ENCODE peak calls at places on chromosomes 16 and 17, in ten cellular contexts. One of them, this sample, is unnamed.

GRCh38 chr17:78774956-78775571 is 7.0 kb downstream of the CYTH1 start:
- DNase-seq in ELR: no peak
- DNase-seq in fibroblast of the aortic adventitia: peak; percentile 34
- DNase-seq in MV-4-11: no peak
- DNase-seq in stimulated activated CD4-positive, alpha-beta T cell treated with anti-CD3 and anti-CD28 coated beads, Interleukin-4, amount 100 ng/mL, for 1 hour: peak; percentile 62
- DNase-seq in stimulated activated CD8-positive, alpha-beta memory T cell treated with anti-CD3 and anti-CD28 coated beads, Interleukin-12 subunit alpha, Interleukin-12 subunit beta, amount 100 ng/mL, for 4 hours: no peak
- DNase-seq in GM12892: no peak
- DNase-seq in RCC 7860: no peak
- DNase-seq in HEK293T: no peak
- DNase-seq in BJ: no peak
- DNase-seq in this sample: no peak

GRCh38 chr17:8900207-8900606 is 32.7 kb upstream of the PIK3R6 start:
- DNase-seq in MV-4-11: no peak
- DNase-seq in stimulated activated CD8-positive, alpha-beta memory T cell treated with anti-CD3 and anti-CD28 coated beads, Interleukin-12 subunit alpha, Interleukin-12 subunit beta, amount 100 ng/mL, for 4 hours: no peak
- DNase-seq in RCC 7860: no peak
- DNase-seq in ELR: no peak
- DNase-seq in stimulated activated CD4-positive, alpha-beta T cell treated with anti-CD3 and anti-CD28 coated beads, Interleukin-4, amount 100 ng/mL, for 1 hour: no peak
- DNase-seq in fibroblast of the aortic adventitia: no peak
- DNase-seq in HEK293T: no peak
- DNase-seq in BJ: no peak
- DNase-seq in GM12892: no peak
- DNase-seq in this sample: no peak

GRCh38 chr16:49712106-49712505 is 143.8 kb downstream of the ZNF423 start:
- DNase-seq in stimulated activated CD8-positive, alpha-beta memory T cell treated with anti-CD3 and anti-CD28 coated beads, Interleukin-12 subunit alpha, Interleukin-12 subunit beta, amount 100 ng/mL, for 4 hours: no peak
- DNase-seq in HEK293T: no peak
- DNase-seq in RCC 7860: no peak
- DNase-seq in MV-4-11: no peak
- DNase-seq in stimulated activated CD4-positive, alpha-beta T cell treated with anti-CD3 and anti-CD28 coated beads, Interleukin-4, amount 100 ng/mL, for 1 hour: no peak
- DNase-seq in fibroblast of the aortic adventitia: no peak
- DNase-seq in GM12892: no peak
- DNase-seq in ELR: no peak
- DNase-seq in BJ: no peak
- DNase-seq in this sample: no peak

GRCh38 chr17:37118738-37119137 is 170.0 kb downstream of the AATF start:
- DNase-seq in stimulated activated CD8-positive, alpha-beta memory T cell treated with anti-CD3 and anti-CD28 coated beads, Interleukin-12 subunit alpha, Interleukin-12 subunit beta, amount 100 ng/mL, for 4 hours: no peak
- DNase-seq in BJ: no peak
- DNase-seq in MV-4-11: no peak
- DNase-seq in ELR: no peak
- DNase-seq in GM12892: no peak
- DNase-seq in stimulated activated CD4-positive, alpha-beta T cell treated with anti-CD3 and anti-CD28 coated beads, Interleukin-4, amount 100 ng/mL, for 1 hour: no peak
- DNase-seq in RCC 7860: no peak
- DNase-seq in fibroblast of the aortic adventitia: no peak
- DNase-seq in HEK293T: no peak
- DNase-seq in this sample: no peak

GRCh38 chr17:42034059-42034458 is 14.2 kb downstream of the NKIRAS2 start:
- DNase-seq in ELR: no peak
- DNase-seq in stimulated activated CD8-positive, alpha-beta memory T cell treated with anti-CD3 and anti-CD28 coated beads, Interleukin-12 subunit alpha, Interleukin-12 subunit beta, amount 100 ng/mL, for 4 hours: no peak
- DNase-seq in MV-4-11: no peak
- DNase-seq in HEK293T: no peak
- DNase-seq in GM12892: no peak
- DNase-seq in fibroblast of the aortic adventitia: no peak
- DNase-seq in stimulated activated CD4-positive, alpha-beta T cell treated with anti-CD3 and anti-CD28 coated beads, Interleukin-4, amount 100 ng/mL, for 1 hour: no peak
- DNase-seq in BJ: no peak
- DNase-seq in RCC 7860: no peak
- DNase-seq in this sample: no peak

GRCh38 chr17:67360880-67361279 is 5.5 kb downstream of the PSMD12 start:
- DNase-seq in RCC 7860: no peak
- DNase-seq in BJ: no peak
- DNase-seq in stimulated activated CD4-positive, alpha-beta T cell treated with anti-CD3 and anti-CD28 coated beads, Interleukin-4, amount 100 ng/mL, for 1 hour: no peak
- DNase-seq in stimulated activated CD8-positive, alpha-beta memory T cell treated with anti-CD3 and anti-CD28 coated beads, Interleukin-12 subunit alpha, Interleukin-12 subunit beta, amount 100 ng/mL, for 4 hours: no peak
- DNase-seq in HEK293T: no peak
- DNase-seq in ELR: no peak
- DNase-seq in MV-4-11: no peak
- DNase-seq in GM12892: no peak
- DNase-seq in fibroblast of the aortic adventitia: no peak
- DNase-seq in this sample: no peak

GRCh38 chr16:67445913-67446907 is 15.3 kb downstream of the HSD11B2 start:
- DNase-seq in HEK293T: no peak
- DNase-seq in stimulated activated CD8-positive, alpha-beta memory T cell treated with anti-CD3 and anti-CD28 coated beads, Interleukin-12 subunit alpha, Interleukin-12 subunit beta, amount 100 ng/mL, for 4 hours: no peak
- DNase-seq in fibroblast of the aortic adventitia: no peak
- DNase-seq in GM12892: no peak
- DNase-seq in MV-4-11: no peak
- DNase-seq in BJ: no peak
- DNase-seq in stimulated activated CD4-positive, alpha-beta T cell treated with anti-CD3 and anti-CD28 coated beads, Interleukin-4, amount 100 ng/mL, for 1 hour: no peak
- DNase-seq in RCC 7860: no peak
- DNase-seq in ELR: no peak
- DNase-seq in this sample: no peak

GRCh38 chr17:72735089-72735488 is 357.4 kb downstream of the SLC39A11 start:
- DNase-seq in RCC 7860: no peak
- DNase-seq in MV-4-11: no peak
- DNase-seq in GM12892: no peak
- DNase-seq in ELR: no peak
- DNase-seq in stimulated activated CD8-positive, alpha-beta memory T cell treated with anti-CD3 and anti-CD28 coated beads, Interleukin-12 subunit alpha, Interleukin-12 subunit beta, amount 100 ng/mL, for 4 hours: no peak
- DNase-seq in fibroblast of the aortic adventitia: no peak
- DNase-seq in BJ: no peak
- DNase-seq in stimulated activated CD4-positive, alpha-beta T cell treated with anti-CD3 and anti-CD28 coated beads, Interleukin-4, amount 100 ng/mL, for 1 hour: no peak
- DNase-seq in HEK293T: no peak
- DNase-seq in this sample: no peak

GRCh38 chr16:14177704-14178103 is 106.6 kb downstream of the MRTFB start:
- DNase-seq in MV-4-11: no peak
- DNase-seq in ELR: no peak
- DNase-seq in BJ: no peak
- DNase-seq in GM12892: no peak
- DNase-seq in stimulated activated CD4-positive, alpha-beta T cell treated with anti-CD3 and anti-CD28 coated beads, Interleukin-4, amount 100 ng/mL, for 1 hour: no peak
- DNase-seq in fibroblast of the aortic adventitia: no peak
- DNase-seq in HEK293T: no peak
- DNase-seq in stimulated activated CD8-positive, alpha-beta memory T cell treated with anti-CD3 and anti-CD28 coated beads, Interleukin-12 subunit alpha, Interleukin-12 subunit beta, amount 100 ng/mL, for 4 hours: no peak
- DNase-seq in RCC 7860: no peak
- DNase-seq in this sample: no peak

GRCh38 chr17:42675348-42675983 is 1.3 kb downstream of the PLEKHH3 start:
- DNase-seq in MV-4-11: no peak
- DNase-seq in BJ: no peak
- DNase-seq in GM12892: no peak
- DNase-seq in stimulated activated CD4-positive, alpha-beta T cell treated with anti-CD3 and anti-CD28 coated beads, Interleukin-4, amount 100 ng/mL, for 1 hour: no peak
- DNase-seq in stimulated activated CD8-positive, alpha-beta memory T cell treated with anti-CD3 and anti-CD28 coated beads, Interleukin-12 subunit alpha, Interleukin-12 subunit beta, amount 100 ng/mL, for 4 hours: no peak
- DNase-seq in RCC 7860: no peak
- DNase-seq in HEK293T: no peak
- DNase-seq in ELR: no peak
- DNase-seq in fibroblast of the aortic adventitia: no peak
- DNase-seq in this sample: peak; percentile 92

GRCh38 chr17:17236295-17237025 is 508 bp downstream of the FLCN start:
- DNase-seq in RCC 7860: peak; percentile 29
- DNase-seq in ELR: peak; percentile 67
- DNase-seq in fibroblast of the aortic adventitia: peak; percentile 29
- DNase-seq in GM12892: no peak
- DNase-seq in HEK293T: peak; percentile 24
- DNase-seq in stimulated activated CD4-positive, alpha-beta T cell treated with anti-CD3 and anti-CD28 coated beads, Interleukin-4, amount 100 ng/mL, for 1 hour: no peak
- DNase-seq in stimulated activated CD8-positive, alpha-beta memory T cell treated with anti-CD3 and anti-CD28 coated beads, Interleukin-12 subunit alpha, Interleukin-12 subunit beta, amount 100 ng/mL, for 4 hours: no peak
- DNase-seq in BJ: no peak
- DNase-seq in MV-4-11: no peak
- DNase-seq in this sample: no peak

GRCh38 chr17:30035369-30035768 is 81.2 kb upstream of the NSRP1 start:
- DNase-seq in fibroblast of the aortic adventitia: no peak
- DNase-seq in RCC 7860: no peak
- DNase-seq in ELR: no peak
- DNase-seq in MV-4-11: no peak
- DNase-seq in HEK293T: no peak
- DNase-seq in stimulated activated CD4-positive, alpha-beta T cell treated with anti-CD3 and anti-CD28 coated beads, Interleukin-4, amount 100 ng/mL, for 1 hour: no peak
- DNase-seq in GM12892: no peak
- DNase-seq in BJ: no peak
- DNase-seq in stimulated activated CD8-positive, alpha-beta memory T cell treated with anti-CD3 and anti-CD28 coated beads, Interleukin-12 subunit alpha, Interleukin-12 subunit beta, amount 100 ng/mL, for 4 hours: no peak
- DNase-seq in this sample: no peak

GRCh38 chr17:19647697-19648474 is 665 bp upstream of the ALDH3A2 start:
- DNase-seq in stimulated activated CD8-positive, alpha-beta memory T cell treated with anti-CD3 and anti-CD28 coated beads, Interleukin-12 subunit alpha, Interleukin-12 subunit beta, amount 100 ng/mL, for 4 hours: no peak
- DNase-seq in GM12892: peak; percentile 26
- DNase-seq in MV-4-11: peak; percentile 67
- DNase-seq in BJ: no peak
- DNase-seq in ELR: peak; percentile 85
- DNase-seq in stimulated activated CD4-positive, alpha-beta T cell treated with anti-CD3 and anti-CD28 coated beads, Interleukin-4, amount 100 ng/mL, for 1 hour: peak; percentile 27
- DNase-seq in RCC 7860: peak; percentile 43
- DNase-seq in fibroblast of the aortic adventitia: peak; percentile 73
- DNase-seq in HEK293T: peak; percentile 56
- DNase-seq in this sample: peak; percentile 56

GRCh38 chr17:66904760-66905637 is 59.5 kb upstream of the CACNG4 start:
- DNase-seq in fibroblast of the aortic adventitia: peak; percentile 84
- DNase-seq in ELR: peak; percentile 60
- DNase-seq in MV-4-11: no peak
- DNase-seq in GM12892: no peak
- DNase-seq in BJ: no peak
- DNase-seq in RCC 7860: peak; percentile 71
- DNase-seq in stimulated activated CD4-positive, alpha-beta T cell treated with anti-CD3 and anti-CD28 coated beads, Interleukin-4, amount 100 ng/mL, for 1 hour: no peak
- DNase-seq in stimulated activated CD8-positive, alpha-beta memory T cell treated with anti-CD3 and anti-CD28 coated beads, Interleukin-12 subunit alpha, Interleukin-12 subunit beta, amount 100 ng/mL, for 4 hours: no peak
- DNase-seq in HEK293T: no peak
- DNase-seq in this sample: peak; percentile 94

GRCh38 chr17:67121317-67121887 is 77.0 kb downstream of the CACNG1 start:
- DNase-seq in fibroblast of the aortic adventitia: peak; percentile 67
- DNase-seq in stimulated activated CD8-positive, alpha-beta memory T cell treated with anti-CD3 and anti-CD28 coated beads, Interleukin-12 subunit alpha, Interleukin-12 subunit beta, amount 100 ng/mL, for 4 hours: no peak
- DNase-seq in MV-4-11: no peak
- DNase-seq in RCC 7860: no peak
- DNase-seq in ELR: no peak
- DNase-seq in BJ: no peak
- DNase-seq in stimulated activated CD4-positive, alpha-beta T cell treated with anti-CD3 and anti-CD28 coated beads, Interleukin-4, amount 100 ng/mL, for 1 hour: no peak
- DNase-seq in HEK293T: no peak
- DNase-seq in GM12892: no peak
- DNase-seq in this sample: no peak

GRCh38 chr17:75077490-75078096 is 10.2 kb upstream of the SLC16A5 start:
- DNase-seq in stimulated activated CD4-positive, alpha-beta T cell treated with anti-CD3 and anti-CD28 coated beads, Interleukin-4, amount 100 ng/mL, for 1 hour: peak; percentile 56
- DNase-seq in GM12892: peak; percentile 68
- DNase-seq in MV-4-11: no peak
- DNase-seq in BJ: no peak
- DNase-seq in ELR: no peak
- DNase-seq in RCC 7860: no peak
- DNase-seq in HEK293T: no peak
- DNase-seq in fibroblast of the aortic adventitia: no peak
- DNase-seq in stimulated activated CD8-positive, alpha-beta memory T cell treated with anti-CD3 and anti-CD28 coated beads, Interleukin-12 subunit alpha, Interleukin-12 subunit beta, amount 100 ng/mL, for 4 hours: peak; percentile 16
- DNase-seq in this sample: no peak

GRCh38 chr17:45896803-45897693 is 2.7 kb downstream of the MAPT start:
- DNase-seq in RCC 7860: no peak
- DNase-seq in stimulated activated CD4-positive, alpha-beta T cell treated with anti-CD3 and anti-CD28 coated beads, Interleukin-4, amount 100 ng/mL, for 1 hour: peak; percentile 7
- DNase-seq in stimulated activated CD8-positive, alpha-beta memory T cell treated with anti-CD3 and anti-CD28 coated beads, Interleukin-12 subunit alpha, Interleukin-12 subunit beta, amount 100 ng/mL, for 4 hours: no peak
- DNase-seq in ELR: no peak
- DNase-seq in fibroblast of the aortic adventitia: no peak
- DNase-seq in BJ: no peak
- DNase-seq in HEK293T: no peak
- DNase-seq in GM12892: no peak
- DNase-seq in MV-4-11: no peak
- DNase-seq in this sample: peak; percentile 36

GRCh38 chr16:55661842-55662479 is 6.2 kb downstream of the SLC6A2 start:
- DNase-seq in stimulated activated CD4-positive, alpha-beta T cell treated with anti-CD3 and anti-CD28 coated beads, Interleukin-4, amount 100 ng/mL, for 1 hour: no peak
- DNase-seq in stimulated activated CD8-positive, alpha-beta memory T cell treated with anti-CD3 and anti-CD28 coated beads, Interleukin-12 subunit alpha, Interleukin-12 subunit beta, amount 100 ng/mL, for 4 hours: no peak
- DNase-seq in ELR: peak; percentile 43
- DNase-seq in MV-4-11: no peak
- DNase-seq in RCC 7860: no peak
- DNase-seq in GM12892: no peak
- DNase-seq in fibroblast of the aortic adventitia: no peak
- DNase-seq in BJ: peak; percentile 31
- DNase-seq in HEK293T: no peak
- DNase-seq in this sample: no peak

GRCh38 chr17:83010323-83011200 is 68.8 kb upstream of the METRNL start:
- DNase-seq in stimulated activated CD4-positive, alpha-beta T cell treated with anti-CD3 and anti-CD28 coated beads, Interleukin-4, amount 100 ng/mL, for 1 hour: no peak
- DNase-seq in HEK293T: no peak
- DNase-seq in RCC 7860: no peak
- DNase-seq in fibroblast of the aortic adventitia: no peak
- DNase-seq in GM12892: no peak
- DNase-seq in ELR: peak; percentile 26
- DNase-seq in BJ: no peak
- DNase-seq in stimulated activated CD8-positive, alpha-beta memory T cell treated with anti-CD3 and anti-CD28 coated beads, Interleukin-12 subunit alpha, Interleukin-12 subunit beta, amount 100 ng/mL, for 4 hours: no peak
- DNase-seq in MV-4-11: no peak
- DNase-seq in this sample: no peak

GRCh38 chr17:57292086-57292485 is 35.8 kb downstream of the MSI2 start:
- DNase-seq in RCC 7860: no peak
- DNase-seq in BJ: no peak
- DNase-seq in ELR: peak; percentile 11
- DNase-seq in fibroblast of the aortic adventitia: no peak
- DNase-seq in HEK293T: no peak
- DNase-seq in MV-4-11: no peak
- DNase-seq in stimulated activated CD4-positive, alpha-beta T cell treated with anti-CD3 and anti-CD28 coated beads, Interleukin-4, amount 100 ng/mL, for 1 hour: no peak
- DNase-seq in stimulated activated CD8-positive, alpha-beta memory T cell treated with anti-CD3 and anti-CD28 coated beads, Interleukin-12 subunit alpha, Interleukin-12 subunit beta, amount 100 ng/mL, for 4 hours: no peak
- DNase-seq in GM12892: no peak
- DNase-seq in this sample: no peak

GRCh38 chr16:31192856-31193642 is 9.5 kb downstream of the PYCARD start:
- DNase-seq in RCC 7860: no peak
- DNase-seq in GM12892: no peak
- DNase-seq in BJ: no peak
- DNase-seq in stimulated activated CD4-positive, alpha-beta T cell treated with anti-CD3 and anti-CD28 coated beads, Interleukin-4, amount 100 ng/mL, for 1 hour: no peak
- DNase-seq in MV-4-11: no peak
- DNase-seq in stimulated activated CD8-positive, alpha-beta memory T cell treated with anti-CD3 and anti-CD28 coated beads, Interleukin-12 subunit alpha, Interleukin-12 subunit beta, amount 100 ng/mL, for 4 hours: no peak
- DNase-seq in ELR: no peak
- DNase-seq in HEK293T: no peak
- DNase-seq in fibroblast of the aortic adventitia: no peak
- DNase-seq in this sample: no peak